ENCODE peak calls at places on chromosomes 7 and 10, in four cellular contexts. One of them, this sample, is unnamed.

GRCh38 chr7:102228935-102229334 is 57.7 kb upstream of the SH2B2 start:
- DNase-seq in K562: no peak
- DNase-seq in GM12878: no peak
- DNase-seq in HepG2: no peak
- DNase-seq in this sample: no peak

GRCh38 chr7:114481995-114482394 is 67.4 kb downstream of the FOXP2 start:
- DNase-seq in K562: no peak
- DNase-seq in GM12878: no peak
- DNase-seq in HepG2: no peak
- DNase-seq in this sample: peak

GRCh38 chr10:99329238-99329890 is at the start of gene CNNM1:
- DNase-seq in K562: no peak
- DNase-seq in GM12878: no peak
- DNase-seq in HepG2: no peak
- DNase-seq in this sample: no peak

GRCh38 chr10:32692174-32692573 is 246.2 kb downstream of the CCDC7 start:
- DNase-seq in K562: no peak
- DNase-seq in GM12878: no peak
- DNase-seq in HepG2: peak
- DNase-seq in this sample: no peak

GRCh38 chr10:55410415-55410885 is 609.4 kb upstream of the PCDH15 start:
- DNase-seq in K562: no peak
- DNase-seq in GM12878: no peak
- DNase-seq in HepG2: no peak
- DNase-seq in this sample: peak

GRCh38 chr7:137694405-137694804 is 152.4 kb downstream of the DGKI start:
- DNase-seq in K562: no peak
- DNase-seq in GM12878: peak
- DNase-seq in HepG2: no peak
- DNase-seq in this sample: no peak

GRCh38 chr7:15485431-15485830 is 76.4 kb downstream of the AGMO start:
- DNase-seq in K562: no peak
- DNase-seq in GM12878: no peak
- DNase-seq in HepG2: no peak
- DNase-seq in this sample: no peak

GRCh38 chr10:102769375-102770107 is 25.8 kb downstream of the WBP1L start:
- DNase-seq in K562: peak
- DNase-seq in GM12878: no peak
- DNase-seq in HepG2: peak
- DNase-seq in this sample: no peak

GRCh38 chr7:28473567-28474266 is 61.4 kb downstream of the CREB5 start:
- DNase-seq in K562: no peak
- DNase-seq in GM12878: no peak
- DNase-seq in HepG2: no peak
- DNase-seq in this sample: no peak

GRCh38 chr10:3056280-3057037 is 10.9 kb upstream of the PFKP start:
- DNase-seq in K562: no peak
- DNase-seq in GM12878: no peak
- DNase-seq in HepG2: no peak
- DNase-seq in this sample: no peak

GRCh38 chr7:14270099-14270498 is 280.6 kb upstream of the ETV1 start:
- DNase-seq in K562: no peak
- DNase-seq in GM12878: no peak
- DNase-seq in HepG2: no peak
- DNase-seq in this sample: no peak

GRCh38 chr10:86654411-86655172 is at the start of gene OPN4:
- DNase-seq in K562: peak
- DNase-seq in GM12878: no peak
- DNase-seq in HepG2: no peak
- DNase-seq in this sample: no peak

GRCh38 chr10:80472234-80473095 is 18.4 kb downstream of the TSPAN14 start:
- DNase-seq in K562: no peak
- DNase-seq in GM12878: peak
- DNase-seq in HepG2: no peak
- DNase-seq in this sample: peak

DNA sequence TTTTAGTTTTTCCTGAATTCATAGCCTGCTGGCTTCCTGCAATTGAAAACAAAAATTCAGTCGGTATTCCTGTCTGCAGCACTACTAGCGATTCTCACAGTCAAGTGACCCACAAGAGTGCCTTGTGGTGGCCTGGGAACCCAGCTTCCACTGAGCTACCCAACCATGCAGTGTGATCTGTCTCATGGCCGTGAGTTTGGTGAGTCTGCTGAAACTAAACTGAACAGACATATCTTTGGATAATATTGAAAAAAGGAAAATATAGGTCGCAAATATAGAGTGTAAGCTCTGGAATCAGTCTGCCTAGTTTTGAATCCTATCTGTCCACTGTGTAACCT is 18.1 kb downstream of the ZNF786 start:
- DNase-seq in K562: no peak
- DNase-seq in GM12878: no peak
- DNase-seq in HepG2: no peak
- DNase-seq in this sample: no peak
- H3K9ac ChIP-seq in K562: no peak
- H3K9ac ChIP-seq in GM12878: no peak
- H3K9ac ChIP-seq in HepG2: no peak
- H3K9ac ChIP-seq in this sample: no peak

GRCh38 chr10:132433671-132434340 is 36.8 kb downstream of the PWWP2B start:
- DNase-seq in K562: no peak
- DNase-seq in GM12878: no peak
- DNase-seq in HepG2: no peak
- DNase-seq in this sample: no peak

GRCh38 chr10:132432176-132432540 is 35.2 kb downstream of the PWWP2B start:
- DNase-seq in K562: no peak
- DNase-seq in GM12878: no peak
- DNase-seq in HepG2: no peak
- DNase-seq in this sample: no peak

GRCh38 chr10:132431537-132432175 is 34.7 kb downstream of the PWWP2B start:
- DNase-seq in K562: no peak
- DNase-seq in GM12878: no peak
- DNase-seq in HepG2: no peak
- DNase-seq in this sample: no peak

GRCh38 chr10:132436861-132437410 is 39.9 kb downstream of the PWWP2B start:
- DNase-seq in K562: no peak
- DNase-seq in GM12878: no peak
- DNase-seq in HepG2: no peak
- DNase-seq in this sample: no peak

DNA sequence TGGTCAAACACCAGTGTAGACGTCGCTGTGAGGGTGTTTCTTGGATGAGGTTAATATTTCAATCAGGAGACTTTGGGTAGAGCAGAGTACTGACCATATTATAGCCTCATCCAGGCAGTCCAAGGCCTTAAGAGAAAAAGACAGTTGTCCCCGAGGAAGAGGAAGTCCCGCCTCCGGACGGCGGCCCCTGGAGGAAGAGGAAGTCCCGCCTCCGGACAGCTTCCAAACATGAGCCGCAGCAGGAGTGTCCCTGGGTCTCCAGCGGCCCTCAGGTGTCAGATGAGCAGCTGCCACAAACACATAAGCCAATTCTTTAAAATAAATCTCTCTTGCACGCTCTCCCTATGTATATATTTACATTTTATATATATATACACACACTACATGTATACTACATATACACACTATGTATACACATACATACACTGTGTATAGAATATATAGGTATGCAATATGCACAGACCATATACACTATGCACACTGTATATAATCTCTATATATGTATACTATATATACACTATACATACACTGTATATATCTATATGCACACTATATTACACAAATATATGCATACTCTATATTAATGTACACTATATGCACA is 37.5 kb downstream of the PWWP2B start:
- DNase-seq in K562: peak
- DNase-seq in GM12878: no peak
- DNase-seq in HepG2: no peak
- DNase-seq in this sample: peak
- TF ChIP-seq MYC in K562: no peak
- TF ChIP-seq MYC in GM12878: no peak
- TF ChIP-seq MYC in HepG2: no peak
- TF ChIP-seq MYC in this sample: no peak

DNA sequence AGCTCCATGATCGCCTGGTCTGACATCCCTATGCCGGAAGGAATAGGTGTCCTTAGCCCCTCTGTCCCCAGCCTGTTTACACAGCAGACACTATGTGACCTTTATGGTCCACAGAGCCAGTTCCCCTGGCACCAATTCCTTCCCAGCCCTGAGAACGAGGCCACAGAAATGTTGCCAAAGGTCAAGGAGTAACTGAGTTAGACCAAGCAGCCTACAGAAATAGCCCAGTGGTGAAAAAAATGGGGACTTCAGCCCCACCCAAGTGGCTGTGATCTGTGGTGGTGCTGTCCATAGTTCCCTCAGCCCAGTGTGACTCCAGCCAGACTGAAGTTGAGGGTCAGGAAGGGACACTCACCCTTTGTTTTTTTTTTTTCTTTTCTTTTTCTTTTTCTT is 2.5 kb downstream of the PGAM2 start:
- DNase-seq in K562: no peak
- DNase-seq in GM12878: no peak
- DNase-seq in HepG2: no peak
- DNase-seq in this sample: no peak
- TF ChIP-seq EZH2 in K562: no peak
- TF ChIP-seq EZH2 in GM12878: no peak
- TF ChIP-seq EZH2 in HepG2: no peak
- TF ChIP-seq EZH2 in this sample: no peak

GRCh38 chr7:112986256-112987031 is 100.2 kb downstream of the GPR85 start:
- DNase-seq in K562: no peak
- DNase-seq in GM12878: no peak
- DNase-seq in HepG2: no peak
- DNase-seq in this sample: no peak

GRCh38 chr7:112981966-112982365 is 104.7 kb downstream of the GPR85 start:
- DNase-seq in K562: no peak
- DNase-seq in GM12878: no peak
- DNase-seq in HepG2: no peak
- DNase-seq in this sample: no peak

GRCh38 chr7:112982441-112983063 is 104.1 kb downstream of the GPR85 start:
- DNase-seq in K562: no peak
- DNase-seq in GM12878: no peak
- DNase-seq in HepG2: no peak
- DNase-seq in this sample: no peak

GRCh38 chr7:112987171-112987570 is 99.5 kb downstream of the GPR85 start:
- DNase-seq in K562: no peak
- DNase-seq in GM12878: no peak
- DNase-seq in HepG2: no peak
- DNase-seq in this sample: no peak

DNA sequence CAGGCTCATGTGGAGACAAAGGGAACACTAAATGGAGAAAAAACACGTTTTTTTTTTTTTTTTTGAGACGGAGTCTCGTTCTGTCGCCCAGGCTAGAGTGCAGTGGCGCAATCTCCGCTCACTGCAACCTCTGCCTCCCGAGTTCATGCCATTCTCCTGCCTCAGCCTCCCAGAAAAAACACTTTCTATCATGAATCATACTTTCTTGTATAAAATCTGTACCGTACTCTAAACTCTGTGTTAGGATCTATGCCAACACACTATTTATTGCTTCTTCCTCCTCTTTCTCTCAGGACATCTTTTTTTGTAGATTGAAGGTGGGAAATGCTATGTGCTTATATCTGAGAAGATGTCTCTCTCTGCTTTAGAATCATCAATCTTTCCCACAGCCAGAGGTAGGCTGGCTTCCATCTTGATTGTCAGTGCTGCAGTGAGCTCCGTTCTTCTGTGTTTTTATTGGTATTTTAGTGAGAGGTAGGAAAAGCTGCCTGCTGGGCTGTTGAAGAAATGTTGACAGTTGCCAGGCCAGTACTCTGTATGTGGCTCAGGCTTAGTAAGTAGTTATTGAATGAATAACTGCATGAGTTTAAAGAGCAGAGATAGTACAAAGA is 101.1 kb downstream of the GPR85 start:
- DNase-seq in K562: no peak
- DNase-seq in GM12878: no peak
- DNase-seq in HepG2: no peak
- DNase-seq in this sample: no peak
- H3K9ac ChIP-seq in K562: no peak
- H3K9ac ChIP-seq in GM12878: no peak
- H3K9ac ChIP-seq in HepG2: no peak
- H3K9ac ChIP-seq in this sample: no peak

GRCh38 chr10:122298598-122299301 is 27.7 kb downstream of the BTBD16 start:
- DNase-seq in K562: peak
- DNase-seq in GM12878: no peak
- DNase-seq in HepG2: peak
- DNase-seq in this sample: peak
- TF ChIP-seq MYC in K562: no peak
- TF ChIP-seq MYC in GM12878: no peak
- TF ChIP-seq MYC in HepG2: peak
- TF ChIP-seq MYC in this sample: no peak

GRCh38 chr10:68934994-68935393 is 21.0 kb upstream of the DDX21 start:
- DNase-seq in K562: no peak
- DNase-seq in GM12878: no peak
- DNase-seq in HepG2: no peak
- DNase-seq in this sample: no peak
- TF ChIP-seq EZH2 in K562: no peak
- TF ChIP-seq EZH2 in GM12878: no peak
- TF ChIP-seq EZH2 in HepG2: no peak
- TF ChIP-seq EZH2 in this sample: no peak

DNA sequence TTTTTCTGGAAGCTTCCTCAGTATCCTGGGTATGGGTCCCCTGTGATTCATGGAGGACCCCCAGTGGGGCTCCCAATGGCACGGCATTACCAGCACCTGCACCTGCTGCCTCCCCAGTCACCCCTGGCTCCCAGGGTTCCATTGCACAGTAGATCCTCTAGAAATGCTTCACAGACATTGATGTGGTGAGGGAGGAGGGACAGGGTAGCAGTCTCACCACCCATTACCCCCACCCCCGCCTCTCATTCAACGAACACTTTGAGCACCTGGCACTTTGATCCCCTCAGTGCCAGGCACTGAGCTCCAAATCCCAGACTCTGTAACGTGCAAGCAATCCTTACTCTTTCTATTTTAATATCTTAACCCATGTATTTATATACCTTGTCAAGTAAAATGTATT is 26.8 kb upstream of the PSAP start:
- DNase-seq in K562: no peak
- DNase-seq in GM12878: no peak
- DNase-seq in HepG2: no peak
- DNase-seq in this sample: no peak
- H3K9ac ChIP-seq in K562: no peak
- H3K9ac ChIP-seq in GM12878: no peak
- H3K9ac ChIP-seq in HepG2: no peak
- H3K9ac ChIP-seq in this sample: no peak

DNA sequence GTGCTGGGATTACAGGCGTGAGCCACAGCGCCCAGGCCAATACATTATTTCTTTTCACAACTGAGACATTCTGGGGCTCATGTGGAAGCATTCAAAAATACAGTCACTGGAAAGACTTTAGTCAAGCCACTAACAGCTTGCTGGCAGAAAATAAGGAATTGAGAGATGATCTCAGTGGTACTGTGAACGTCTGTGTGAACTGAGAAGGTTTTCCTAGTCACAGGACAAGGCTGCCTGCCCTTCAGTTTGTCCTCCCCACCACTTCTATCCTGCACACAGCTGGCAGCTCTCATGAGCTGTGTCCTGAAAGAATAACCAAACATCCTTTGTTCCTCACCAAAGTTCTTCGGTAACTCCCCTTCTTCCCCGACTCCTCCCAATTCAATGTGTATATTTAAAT is 31.3 kb upstream of the ITGA8 start:
- DNase-seq in K562: no peak
- DNase-seq in GM12878: no peak
- DNase-seq in HepG2: no peak
- DNase-seq in this sample: no peak
- TF ChIP-seq MYC in K562: no peak
- TF ChIP-seq MYC in GM12878: no peak
- TF ChIP-seq MYC in HepG2: no peak
- TF ChIP-seq MYC in this sample: no peak